ENCODE peak calls at places on chromosomes 16 and 17, in four cellular contexts. Z, H, W and J are unnamed samples.

GRCh38 chr16:31377210-31377903 is 15.8 kb upstream of the ITGAD start:
- ATAC-seq in Z (no peak), H (no peak), W (no peak), J (peak; percentile 19)

GRCh38 chr16:2366660-2367309 is 26.3 kb upstream of the ABCA3 start:
- ATAC-seq in Z (no peak), H (no peak), W (no peak), J (no peak)

GRCh38 chr16:81521141-81521626 is 76.6 kb downstream of the CMIP start:
- ATAC-seq in Z (no peak), H (peak; percentile 98), W (peak; percentile 80), J (no peak)

GRCh38 chr17:10814083-10814482 is 10.2 kb upstream of the TMEM238L start:
- ATAC-seq in Z (no peak), H (no peak), W (no peak), J (no peak)

GRCh38 chr17:4728124-4728523 is 3.1 kb upstream of the MED11 start:
- ATAC-seq in Z (no peak), H (peak; percentile 71), W (no peak), J (no peak)

GRCh38 chr17:1769826-1770477 is 8.1 kb downstream of the SERPINF1 start:
- ATAC-seq in Z (peak; percentile 79), H (peak; percentile 65), W (peak; percentile 46), J (peak; percentile 86)

GRCh38 chr17:14068542-14069250 is 608 bp upstream of the COX10 start:
- ATAC-seq in Z (peak; percentile 47), H (peak; percentile 38), W (peak; percentile 10), J (no peak)

GRCh38 chr16:9677301-9677653 is 505.0 kb downstream of the GRIN2A start:
- ATAC-seq in Z (no peak), H (no peak), W (no peak), J (no peak)

GRCh38 chr17:1512351-1512750 is 4.1 kb downstream of the INPP5K start:
- ATAC-seq in Z (no peak), H (no peak), W (no peak), J (peak; percentile 23)

GRCh38 chr16:50763211-50763610 is 21.3 kb downstream of the CYLD start:
- ATAC-seq in Z (no peak), H (no peak), W (no peak), J (peak; percentile 72)

GRCh38 chr16:72126429-72126765 is 32.8 kb downstream of the DHX38 start:
- ATAC-seq in Z (no peak), H (no peak), W (no peak), J (no peak)

GRCh38 chr17:39754958-39755549 is 17.3 kb downstream of the GRB7 start:
- ATAC-seq in Z (peak; percentile 15), H (no peak), W (no peak), J (no peak)

GRCh38 chr17:61470530-61471136 is 18.4 kb downstream of the TBX4 start:
- ATAC-seq in Z (peak; percentile 67), H (no peak), W (no peak), J (no peak)

GRCh38 chr17:40355804-40356758 is 8.5 kb downstream of the GJD3 start:
- ATAC-seq in Z (no peak), H (peak; percentile 14), W (no peak), J (no peak)

GRCh38 chr17:57010495-57010894 is 32.6 kb downstream of the SCPEP1 start:
- ATAC-seq in Z (peak; percentile 30), H (no peak), W (no peak), J (no peak)

GRCh38 chr17:30950189-30950588 is 20.6 kb upstream of the RNF135 start:
- ATAC-seq in Z (peak; percentile 12), H (no peak), W (no peak), J (no peak)

GRCh38 chr17:28896491-28896883 is 1.0 kb downstream of the FLOT2 start:
- ATAC-seq in Z (peak; percentile 16), H (no peak), W (no peak), J (no peak)